ENCODE peak calls at places on chromosomes 6 and 20, in eight cellular contexts. One of them, this sample, is unnamed.

GRCh38 chr6:85756982-85757381 is 114.3 kb upstream of the SYNCRIP start:
- DNase-seq in uterus: no peak
- DNase-seq in endothelial cell: no peak
- DNase-seq in thoracic aorta: no peak
- DNase-seq in lung: no peak
- DNase-seq in neural crest cell: no peak
- DNase-seq in activated naive CD8-positive, alpha-beta T cell treated with anti-CD3 and anti-CD28 coated beads, Interleukin-2, amount 50 U/mL, for 24 hours: no peak
- DNase-seq in GM03348: peak
- DNase-seq in this sample: peak

GRCh38 chr6:54191460-54191859 is 80.2 kb downstream of the MLIP start:
- DNase-seq in neural crest cell: no peak
- DNase-seq in endothelial cell: no peak
- DNase-seq in GM03348: no peak
- DNase-seq in activated naive CD8-positive, alpha-beta T cell treated with anti-CD3 and anti-CD28 coated beads, Interleukin-2, amount 50 U/mL, for 24 hours: no peak
- DNase-seq in thoracic aorta: no peak
- DNase-seq in lung: no peak
- DNase-seq in uterus: no peak
- DNase-seq in this sample: peak

GRCh38 chr6:137751768-137752560 is 115.1 kb upstream of the TNFAIP3 start:
- DNase-seq in activated naive CD8-positive, alpha-beta T cell treated with anti-CD3 and anti-CD28 coated beads, Interleukin-2, amount 50 U/mL, for 24 hours: no peak
- DNase-seq in endothelial cell: no peak
- DNase-seq in uterus: no peak
- DNase-seq in neural crest cell: no peak
- DNase-seq in GM03348: no peak
- DNase-seq in lung: no peak
- DNase-seq in thoracic aorta: no peak
- DNase-seq in this sample: no peak

GRCh38 chr6:37700266-37700973 is 2.7 kb upstream of the MDGA1 start:
- DNase-seq in GM03348: no peak
- DNase-seq in activated naive CD8-positive, alpha-beta T cell treated with anti-CD3 and anti-CD28 coated beads, Interleukin-2, amount 50 U/mL, for 24 hours: no peak
- DNase-seq in neural crest cell: no peak
- DNase-seq in uterus: no peak
- DNase-seq in endothelial cell: no peak
- DNase-seq in lung: no peak
- DNase-seq in thoracic aorta: no peak
- DNase-seq in this sample: no peak

GRCh38 chr6:111692327-111693164 is 86.9 kb upstream of the TRAF3IP2 start:
- DNase-seq in endothelial cell: no peak
- DNase-seq in neural crest cell: no peak
- DNase-seq in activated naive CD8-positive, alpha-beta T cell treated with anti-CD3 and anti-CD28 coated beads, Interleukin-2, amount 50 U/mL, for 24 hours: no peak
- DNase-seq in thoracic aorta: no peak
- DNase-seq in GM03348: no peak
- DNase-seq in uterus: no peak
- DNase-seq in lung: no peak
- DNase-seq in this sample: peak

GRCh38 chr20:50592282-50593004 is 82.3 kb downstream of the PTPN1 start:
- DNase-seq in uterus: peak
- DNase-seq in thoracic aorta: no peak
- DNase-seq in lung: peak
- DNase-seq in neural crest cell: no peak
- DNase-seq in GM03348: no peak
- DNase-seq in endothelial cell: no peak
- DNase-seq in activated naive CD8-positive, alpha-beta T cell treated with anti-CD3 and anti-CD28 coated beads, Interleukin-2, amount 50 U/mL, for 24 hours: no peak
- DNase-seq in this sample: no peak

GRCh38 chr20:48735112-48735511 is 92.7 kb downstream of the PREX1 start:
- DNase-seq in GM03348: no peak
- DNase-seq in lung: no peak
- DNase-seq in uterus: no peak
- DNase-seq in endothelial cell: no peak
- DNase-seq in activated naive CD8-positive, alpha-beta T cell treated with anti-CD3 and anti-CD28 coated beads, Interleukin-2, amount 50 U/mL, for 24 hours: no peak
- DNase-seq in neural crest cell: no peak
- DNase-seq in thoracic aorta: no peak
- DNase-seq in this sample: peak

GRCh38 chr20:24132246-24132645 is 143.7 kb upstream of the GGTLC1 start:
- DNase-seq in neural crest cell: no peak
- DNase-seq in uterus: no peak
- DNase-seq in GM03348: no peak
- DNase-seq in activated naive CD8-positive, alpha-beta T cell treated with anti-CD3 and anti-CD28 coated beads, Interleukin-2, amount 50 U/mL, for 24 hours: no peak
- DNase-seq in lung: no peak
- DNase-seq in endothelial cell: no peak
- DNase-seq in thoracic aorta: no peak
- DNase-seq in this sample: no peak

GRCh38 chr6:36358235-36358915 is 21.7 kb upstream of the BNIP5 start:
- DNase-seq in neural crest cell: no peak
- DNase-seq in activated naive CD8-positive, alpha-beta T cell treated with anti-CD3 and anti-CD28 coated beads, Interleukin-2, amount 50 U/mL, for 24 hours: no peak
- DNase-seq in thoracic aorta: no peak
- DNase-seq in endothelial cell: no peak
- DNase-seq in GM03348: no peak
- DNase-seq in uterus: no peak
- DNase-seq in lung: no peak
- DNase-seq in this sample: no peak

GRCh38 chr6:37576336-37576737 is 76.6 kb upstream of the CCDC167 start:
- DNase-seq in endothelial cell: no peak
- DNase-seq in thoracic aorta: no peak
- DNase-seq in lung: no peak
- DNase-seq in neural crest cell: no peak
- DNase-seq in activated naive CD8-positive, alpha-beta T cell treated with anti-CD3 and anti-CD28 coated beads, Interleukin-2, amount 50 U/mL, for 24 hours: no peak
- DNase-seq in uterus: no peak
- DNase-seq in GM03348: peak
- DNase-seq in this sample: peak

GRCh38 chr20:25045343-25045712 is 12.6 kb downstream of the ACSS1 start:
- DNase-seq in GM03348: no peak
- DNase-seq in neural crest cell: no peak
- DNase-seq in lung: no peak
- DNase-seq in endothelial cell: no peak
- DNase-seq in thoracic aorta: no peak
- DNase-seq in uterus: no peak
- DNase-seq in activated naive CD8-positive, alpha-beta T cell treated with anti-CD3 and anti-CD28 coated beads, Interleukin-2, amount 50 U/mL, for 24 hours: no peak
- DNase-seq in this sample: no peak

GRCh38 chr20:46341374-46342044 is 33.2 kb upstream of the CDH22 start:
- DNase-seq in uterus: no peak
- DNase-seq in endothelial cell: no peak
- DNase-seq in GM03348: no peak
- DNase-seq in thoracic aorta: no peak
- DNase-seq in neural crest cell: peak
- DNase-seq in lung: no peak
- DNase-seq in activated naive CD8-positive, alpha-beta T cell treated with anti-CD3 and anti-CD28 coated beads, Interleukin-2, amount 50 U/mL, for 24 hours: no peak
- DNase-seq in this sample: no peak

GRCh38 chr6:166910601-166911000 is 45.7 kb downstream of the RNASET2 start:
- DNase-seq in endothelial cell: no peak
- DNase-seq in GM03348: peak
- DNase-seq in uterus: no peak
- DNase-seq in activated naive CD8-positive, alpha-beta T cell treated with anti-CD3 and anti-CD28 coated beads, Interleukin-2, amount 50 U/mL, for 24 hours: no peak
- DNase-seq in thoracic aorta: no peak
- DNase-seq in neural crest cell: no peak
- DNase-seq in lung: no peak
- DNase-seq in this sample: no peak

GRCh38 chr20:25087186-25087929 is 5.4 kb upstream of the VSX1 start:
- DNase-seq in lung: no peak
- DNase-seq in uterus: no peak
- DNase-seq in activated naive CD8-positive, alpha-beta T cell treated with anti-CD3 and anti-CD28 coated beads, Interleukin-2, amount 50 U/mL, for 24 hours: no peak
- DNase-seq in thoracic aorta: no peak
- DNase-seq in GM03348: no peak
- DNase-seq in neural crest cell: no peak
- DNase-seq in endothelial cell: no peak
- DNase-seq in this sample: no peak

GRCh38 chr20:16475225-16475624 is 98.0 kb downstream of the KIF16B start:
- DNase-seq in endothelial cell: no peak
- DNase-seq in neural crest cell: no peak
- DNase-seq in lung: no peak
- DNase-seq in thoracic aorta: no peak
- DNase-seq in uterus: no peak
- DNase-seq in GM03348: peak
- DNase-seq in activated naive CD8-positive, alpha-beta T cell treated with anti-CD3 and anti-CD28 coated beads, Interleukin-2, amount 50 U/mL, for 24 hours: no peak
- DNase-seq in this sample: peak

GRCh38 chr6:37021356-37022129 is 16.1 kb downstream of the FGD2 start:
- DNase-seq in neural crest cell: no peak
- DNase-seq in thoracic aorta: no peak
- DNase-seq in uterus: no peak
- DNase-seq in GM03348: peak
- DNase-seq in endothelial cell: peak
- DNase-seq in activated naive CD8-positive, alpha-beta T cell treated with anti-CD3 and anti-CD28 coated beads, Interleukin-2, amount 50 U/mL, for 24 hours: peak
- DNase-seq in lung: no peak
- DNase-seq in this sample: peak

GRCh38 chr6:166465671-166466087 is 82.9 kb upstream of the MPC1 start:
- DNase-seq in activated naive CD8-positive, alpha-beta T cell treated with anti-CD3 and anti-CD28 coated beads, Interleukin-2, amount 50 U/mL, for 24 hours: no peak
- DNase-seq in endothelial cell: no peak
- DNase-seq in lung: no peak
- DNase-seq in GM03348: peak
- DNase-seq in neural crest cell: no peak
- DNase-seq in thoracic aorta: no peak
- DNase-seq in uterus: peak
- DNase-seq in this sample: peak

GRCh38 chr6:37006793-37007339 is 1.4 kb downstream of the FGD2 start:
- DNase-seq in endothelial cell: no peak
- DNase-seq in neural crest cell: no peak
- DNase-seq in uterus: no peak
- DNase-seq in activated naive CD8-positive, alpha-beta T cell treated with anti-CD3 and anti-CD28 coated beads, Interleukin-2, amount 50 U/mL, for 24 hours: no peak
- DNase-seq in lung: no peak
- DNase-seq in GM03348: peak
- DNase-seq in thoracic aorta: no peak
- DNase-seq in this sample: peak

GRCh38 chr6:67300430-67301040 is 1334.5 kb upstream of the ADGRB3 start:
- DNase-seq in activated naive CD8-positive, alpha-beta T cell treated with anti-CD3 and anti-CD28 coated beads, Interleukin-2, amount 50 U/mL, for 24 hours: no peak
- DNase-seq in thoracic aorta: no peak
- DNase-seq in lung: no peak
- DNase-seq in uterus: no peak
- DNase-seq in endothelial cell: no peak
- DNase-seq in neural crest cell: no peak
- DNase-seq in GM03348: no peak
- DNase-seq in this sample: no peak

GRCh38 chr6:21395121-21395520 is 198.4 kb upstream of the SOX4 start:
- DNase-seq in thoracic aorta: no peak
- DNase-seq in endothelial cell: no peak
- DNase-seq in uterus: no peak
- DNase-seq in GM03348: no peak
- DNase-seq in neural crest cell: no peak
- DNase-seq in lung: no peak
- DNase-seq in activated naive CD8-positive, alpha-beta T cell treated with anti-CD3 and anti-CD28 coated beads, Interleukin-2, amount 50 U/mL, for 24 hours: no peak
- DNase-seq in this sample: no peak

GRCh38 chr6:138507977-138508675 is 8.8 kb upstream of the NHSL1 start:
- DNase-seq in endothelial cell: no peak
- DNase-seq in activated naive CD8-positive, alpha-beta T cell treated with anti-CD3 and anti-CD28 coated beads, Interleukin-2, amount 50 U/mL, for 24 hours: no peak
- DNase-seq in lung: no peak
- DNase-seq in thoracic aorta: no peak
- DNase-seq in GM03348: no peak
- DNase-seq in uterus: no peak
- DNase-seq in neural crest cell: no peak
- DNase-seq in this sample: no peak

GRCh38 chr20:44618318-44618731 is 33.2 kb downstream of the ADA start:
- DNase-seq in uterus: no peak
- DNase-seq in lung: no peak
- DNase-seq in endothelial cell: no peak
- DNase-seq in thoracic aorta: no peak
- DNase-seq in neural crest cell: no peak
- DNase-seq in activated naive CD8-positive, alpha-beta T cell treated with anti-CD3 and anti-CD28 coated beads, Interleukin-2, amount 50 U/mL, for 24 hours: peak
- DNase-seq in GM03348: no peak
- DNase-seq in this sample: no peak